ENCODE peak calls at places on chromosomes 5 and 9, in nine cellular contexts. S, W, E, D, F, Y, A, L and K are unnamed samples.

GRCh38 chr9:112224401-112225289 is 49.5 kb upstream of the SUSD1 start:
- DNase-seq in S (no peak), W (peak), E (no peak), D (peak), F (no peak), Y (no peak), A (peak), L (no peak), K (no peak)

GRCh38 chr5:181190711-181191525 is 14.1 kb downstream of the TRIM7 start:
- DNase-seq in S (no peak), W (no peak), E (no peak), D (peak), F (peak), Y (peak), A (peak), L (peak), K (peak)

GRCh38 chr5:122942164-122942914 is 94.2 kb downstream of the PPIC start:
- DNase-seq in S (no peak), W (no peak), E (no peak), D (peak), F (no peak), Y (no peak), A (peak), L (no peak), K (no peak)

GRCh38 chr9:109968332-109968657 is 188.3 kb downstream of the PALM2AKAP2 start:
- DNase-seq in S (no peak), W (no peak), E (no peak), D (no peak), F (no peak), Y (no peak), A (no peak), L (no peak), K (no peak)

GRCh38 chr5:62284946-62285891 is 20.8 kb upstream of the KIF2A start:
- DNase-seq in S (no peak), W (no peak), E (no peak), D (no peak), F (no peak), Y (no peak), A (no peak), L (no peak), K (no peak)

GRCh38 chr9:137305060-137305787 is 3.2 kb upstream of the NRARP start:
- DNase-seq in S (no peak), W (peak), E (no peak), D (no peak), F (no peak), Y (peak), A (no peak), L (peak), K (peak)

GRCh38 chr5:118486647-118487046 is 501.7 kb downstream of the DTWD2 start:
- DNase-seq in S (no peak), W (no peak), E (no peak), D (no peak), F (no peak), Y (no peak), A (no peak), L (no peak), K (no peak)

GRCh38 chr5:154517181-154517580 is 39.2 kb upstream of the HAND1 start:
- DNase-seq in S (no peak), W (no peak), E (no peak), D (no peak), F (no peak), Y (no peak), A (no peak), L (no peak), K (no peak)

GRCh38 chr5:178215263-178216002 is 11.1 kb downstream of the HNRNPAB start:
- DNase-seq in S (no peak), W (no peak), E (no peak), D (no peak), F (no peak), Y (peak), A (no peak), L (peak), K (no peak)

GRCh38 chr5:95043234-95043633 is 241.7 kb downstream of the MCTP1 start:
- DNase-seq in S (no peak), W (no peak), E (no peak), D (no peak), F (no peak), Y (no peak), A (no peak), L (no peak), K (no peak)

GRCh38 chr9:6467006-6467625 is 54.1 kb downstream of the UHRF2 start:
- DNase-seq in S (no peak), W (no peak), E (no peak), D (no peak), F (peak), Y (no peak), A (no peak), L (no peak), K (no peak)

GRCh38 chr9:17627641-17628040 is 48.8 kb downstream of the SH3GL2 start:
- DNase-seq in S (peak), W (peak), E (no peak), D (peak), F (no peak), Y (no peak), A (no peak), L (no peak), K (no peak)

GRCh38 chr5:155728146-155728856 is 598.7 kb upstream of the SGCD start:
- DNase-seq in S (peak), W (peak), E (no peak), D (no peak), F (peak), Y (peak), A (no peak), L (peak), K (peak)

GRCh38 chr9:134358026-134358967 is 32.0 kb downstream of the RXRA start:
- DNase-seq in S (peak), W (no peak), E (no peak), D (no peak), F (no peak), Y (no peak), A (peak), L (peak), K (no peak)

GRCh38 chr9:69818946-69819345 is 1.7 kb upstream of the CFAP95 start:
- DNase-seq in S (no peak), W (no peak), E (no peak), D (no peak), F (no peak), Y (no peak), A (no peak), L (no peak), K (no peak)

GRCh38 chr5:177100714-177101121 is 14.0 kb downstream of the FGFR4 start:
- DNase-seq in S (no peak), W (peak), E (no peak), D (peak), F (no peak), Y (no peak), A (no peak), L (no peak), K (no peak)

GRCh38 chr9:132552041-132552440 is 30.4 kb upstream of the BARHL1 start:
- DNase-seq in S (no peak), W (no peak), E (no peak), D (no peak), F (no peak), Y (no peak), A (no peak), L (no peak), K (no peak)

GRCh38 chr9:94799578-94800264 is 73.2 kb downstream of the AOPEP start:
- DNase-seq in S (no peak), W (no peak), E (no peak), D (peak), F (no peak), Y (no peak), A (peak), L (no peak), K (no peak)

GRCh38 chr5:97998946-97999345 is 774.5 kb upstream of the RGMB start:
- DNase-seq in S (no peak), W (no peak), E (no peak), D (no peak), F (peak), Y (no peak), A (peak), L (no peak), K (no peak)

GRCh38 chr5:110112355-110112754 is 422.6 kb downstream of the MAN2A1 start:
- DNase-seq in S (no peak), W (no peak), E (no peak), D (peak), F (no peak), Y (no peak), A (no peak), L (no peak), K (no peak)